ENCODE peak calls at places on chromosomes 5 and 9, in seven cellular contexts. One of them, this sample, is unnamed.

GRCh38 chr5:146060221-146060585 is 45.2 kb downstream of the PLAC8L1 start:
- DNase-seq in activated CD8-positive, alpha-beta memory T cell treated with anti-CD3 and anti-CD28 coated beads, Interleukin-2, amount 50 U/mL, for 48 hours: no peak
- DNase-seq in 8988T: no peak
- DNase-seq in NCI-H1694 treated with DMSO at 0.1 percent for 48 hours: no peak
- DNase-seq in B cell: no peak
- DNase-seq in hippocampal formation: no peak
- DNase-seq in brain microvascular endothelial cell: no peak
- DNase-seq in this sample: no peak

GRCh38 chr9:91144782-91145181 is 216.9 kb downstream of the AUH start:
- DNase-seq in activated CD8-positive, alpha-beta memory T cell treated with anti-CD3 and anti-CD28 coated beads, Interleukin-2, amount 50 U/mL, for 48 hours: no peak
- DNase-seq in 8988T: no peak
- DNase-seq in NCI-H1694 treated with DMSO at 0.1 percent for 48 hours: no peak
- DNase-seq in B cell: no peak
- DNase-seq in hippocampal formation: no peak
- DNase-seq in brain microvascular endothelial cell: no peak
- DNase-seq in this sample: no peak

GRCh38 chr5:53091304-53091703 is 18.3 kb downstream of the MOCS2 start:
- DNase-seq in activated CD8-positive, alpha-beta memory T cell treated with anti-CD3 and anti-CD28 coated beads, Interleukin-2, amount 50 U/mL, for 48 hours: no peak
- DNase-seq in 8988T: peak
- DNase-seq in NCI-H1694 treated with DMSO at 0.1 percent for 48 hours: no peak
- DNase-seq in B cell: no peak
- DNase-seq in hippocampal formation: no peak
- DNase-seq in brain microvascular endothelial cell: peak
- DNase-seq in this sample: no peak

GRCh38 chr9:136367296-136368145 is 4.0 kb upstream of the DNLZ start:
- DNase-seq in activated CD8-positive, alpha-beta memory T cell treated with anti-CD3 and anti-CD28 coated beads, Interleukin-2, amount 50 U/mL, for 48 hours: no peak
- DNase-seq in 8988T: no peak
- DNase-seq in NCI-H1694 treated with DMSO at 0.1 percent for 48 hours: no peak
- DNase-seq in B cell: no peak
- DNase-seq in hippocampal formation: no peak
- DNase-seq in brain microvascular endothelial cell: no peak
- DNase-seq in this sample: no peak

GRCh38 chr5:101009758-101010519 is 106.9 kb upstream of the ST8SIA4 start:
- DNase-seq in activated CD8-positive, alpha-beta memory T cell treated with anti-CD3 and anti-CD28 coated beads, Interleukin-2, amount 50 U/mL, for 48 hours: no peak
- DNase-seq in 8988T: no peak
- DNase-seq in NCI-H1694 treated with DMSO at 0.1 percent for 48 hours: no peak
- DNase-seq in B cell: no peak
- DNase-seq in hippocampal formation: no peak
- DNase-seq in brain microvascular endothelial cell: no peak
- DNase-seq in this sample: no peak

GRCh38 chr5:82156876-82157275 is 121.3 kb downstream of the RPS23 start:
- DNase-seq in activated CD8-positive, alpha-beta memory T cell treated with anti-CD3 and anti-CD28 coated beads, Interleukin-2, amount 50 U/mL, for 48 hours: no peak
- DNase-seq in 8988T: no peak
- DNase-seq in NCI-H1694 treated with DMSO at 0.1 percent for 48 hours: no peak
- DNase-seq in B cell: no peak
- DNase-seq in hippocampal formation: no peak
- DNase-seq in brain microvascular endothelial cell: no peak
- DNase-seq in this sample: no peak

GRCh38 chr5:78341445-78341844 is 19.0 kb upstream of the SCAMP1 start:
- DNase-seq in activated CD8-positive, alpha-beta memory T cell treated with anti-CD3 and anti-CD28 coated beads, Interleukin-2, amount 50 U/mL, for 48 hours: no peak
- DNase-seq in 8988T: no peak
- DNase-seq in NCI-H1694 treated with DMSO at 0.1 percent for 48 hours: no peak
- DNase-seq in B cell: no peak
- DNase-seq in hippocampal formation: no peak
- DNase-seq in brain microvascular endothelial cell: no peak
- DNase-seq in this sample: no peak

GRCh38 chr9:93267681-93268505 is 84.0 kb downstream of the WNK2 start:
- DNase-seq in activated CD8-positive, alpha-beta memory T cell treated with anti-CD3 and anti-CD28 coated beads, Interleukin-2, amount 50 U/mL, for 48 hours: no peak
- DNase-seq in 8988T: no peak
- DNase-seq in NCI-H1694 treated with DMSO at 0.1 percent for 48 hours: no peak
- DNase-seq in B cell: peak
- DNase-seq in hippocampal formation: no peak
- DNase-seq in brain microvascular endothelial cell: no peak
- DNase-seq in this sample: no peak

GRCh38 chr9:109914280-109915027 is 134.5 kb downstream of the PALM2AKAP2 start:
- DNase-seq in activated CD8-positive, alpha-beta memory T cell treated with anti-CD3 and anti-CD28 coated beads, Interleukin-2, amount 50 U/mL, for 48 hours: no peak
- DNase-seq in 8988T: no peak
- DNase-seq in NCI-H1694 treated with DMSO at 0.1 percent for 48 hours: no peak
- DNase-seq in B cell: no peak
- DNase-seq in hippocampal formation: no peak
- DNase-seq in brain microvascular endothelial cell: peak
- DNase-seq in this sample: no peak

GRCh38 chr9:107733530-107733907 is 243.9 kb upstream of the KLF4 start:
- DNase-seq in activated CD8-positive, alpha-beta memory T cell treated with anti-CD3 and anti-CD28 coated beads, Interleukin-2, amount 50 U/mL, for 48 hours: no peak
- DNase-seq in 8988T: no peak
- DNase-seq in NCI-H1694 treated with DMSO at 0.1 percent for 48 hours: no peak
- DNase-seq in B cell: no peak
- DNase-seq in hippocampal formation: no peak
- DNase-seq in brain microvascular endothelial cell: no peak
- DNase-seq in this sample: no peak

GRCh38 chr5:127358274-127358673 is 67.7 kb downstream of the MEGF10 start:
- DNase-seq in activated CD8-positive, alpha-beta memory T cell treated with anti-CD3 and anti-CD28 coated beads, Interleukin-2, amount 50 U/mL, for 48 hours: no peak
- DNase-seq in 8988T: no peak
- DNase-seq in NCI-H1694 treated with DMSO at 0.1 percent for 48 hours: no peak
- DNase-seq in B cell: no peak
- DNase-seq in hippocampal formation: no peak
- DNase-seq in brain microvascular endothelial cell: peak
- DNase-seq in this sample: peak

GRCh38 chr5:96855041-96855872 is 21.0 kb upstream of the ERAP2 start:
- DNase-seq in activated CD8-positive, alpha-beta memory T cell treated with anti-CD3 and anti-CD28 coated beads, Interleukin-2, amount 50 U/mL, for 48 hours: no peak
- DNase-seq in 8988T: no peak
- DNase-seq in NCI-H1694 treated with DMSO at 0.1 percent for 48 hours: no peak
- DNase-seq in B cell: no peak
- DNase-seq in hippocampal formation: no peak
- DNase-seq in brain microvascular endothelial cell: no peak
- DNase-seq in this sample: peak

GRCh38 chr5:82537646-82538306 is 259.6 kb upstream of the RPS23 start:
- DNase-seq in activated CD8-positive, alpha-beta memory T cell treated with anti-CD3 and anti-CD28 coated beads, Interleukin-2, amount 50 U/mL, for 48 hours: no peak
- DNase-seq in 8988T: no peak
- DNase-seq in NCI-H1694 treated with DMSO at 0.1 percent for 48 hours: peak
- DNase-seq in B cell: no peak
- DNase-seq in hippocampal formation: no peak
- DNase-seq in brain microvascular endothelial cell: no peak
- DNase-seq in this sample: no peak

GRCh38 chr9:133492061-133493021 is 13.4 kb upstream of the SLC2A6 start:
- DNase-seq in activated CD8-positive, alpha-beta memory T cell treated with anti-CD3 and anti-CD28 coated beads, Interleukin-2, amount 50 U/mL, for 48 hours: no peak
- DNase-seq in 8988T: no peak
- DNase-seq in NCI-H1694 treated with DMSO at 0.1 percent for 48 hours: peak
- DNase-seq in B cell: no peak
- DNase-seq in hippocampal formation: no peak
- DNase-seq in brain microvascular endothelial cell: no peak
- DNase-seq in this sample: peak

GRCh38 chr9:122051401-122052346 is 41.4 kb downstream of the TTLL11 start:
- DNase-seq in activated CD8-positive, alpha-beta memory T cell treated with anti-CD3 and anti-CD28 coated beads, Interleukin-2, amount 50 U/mL, for 48 hours: peak
- DNase-seq in 8988T: no peak
- DNase-seq in NCI-H1694 treated with DMSO at 0.1 percent for 48 hours: no peak
- DNase-seq in B cell: no peak
- DNase-seq in hippocampal formation: no peak
- DNase-seq in brain microvascular endothelial cell: peak
- DNase-seq in this sample: peak

GRCh38 chr9:92964981-92965758 is 17.8 kb downstream of the FGD3 start:
- DNase-seq in activated CD8-positive, alpha-beta memory T cell treated with anti-CD3 and anti-CD28 coated beads, Interleukin-2, amount 50 U/mL, for 48 hours: no peak
- DNase-seq in 8988T: no peak
- DNase-seq in NCI-H1694 treated with DMSO at 0.1 percent for 48 hours: no peak
- DNase-seq in B cell: no peak
- DNase-seq in hippocampal formation: no peak
- DNase-seq in brain microvascular endothelial cell: no peak
- DNase-seq in this sample: no peak

GRCh38 chr5:10737880-10738279 is 23.2 kb downstream of the DAP start:
- DNase-seq in activated CD8-positive, alpha-beta memory T cell treated with anti-CD3 and anti-CD28 coated beads, Interleukin-2, amount 50 U/mL, for 48 hours: no peak
- DNase-seq in 8988T: no peak
- DNase-seq in NCI-H1694 treated with DMSO at 0.1 percent for 48 hours: no peak
- DNase-seq in B cell: no peak
- DNase-seq in hippocampal formation: no peak
- DNase-seq in brain microvascular endothelial cell: no peak
- DNase-seq in this sample: no peak

GRCh38 chr9:13331320-13331719 is 51.8 kb upstream of the MPDZ start:
- DNase-seq in activated CD8-positive, alpha-beta memory T cell treated with anti-CD3 and anti-CD28 coated beads, Interleukin-2, amount 50 U/mL, for 48 hours: no peak
- DNase-seq in 8988T: no peak
- DNase-seq in NCI-H1694 treated with DMSO at 0.1 percent for 48 hours: no peak
- DNase-seq in B cell: no peak
- DNase-seq in hippocampal formation: no peak
- DNase-seq in brain microvascular endothelial cell: no peak
- DNase-seq in this sample: no peak

GRCh38 chr5:94969174-94969573 is 315.7 kb downstream of the MCTP1 start:
- DNase-seq in activated CD8-positive, alpha-beta memory T cell treated with anti-CD3 and anti-CD28 coated beads, Interleukin-2, amount 50 U/mL, for 48 hours: no peak
- DNase-seq in 8988T: no peak
- DNase-seq in NCI-H1694 treated with DMSO at 0.1 percent for 48 hours: peak
- DNase-seq in B cell: no peak
- DNase-seq in hippocampal formation: peak
- DNase-seq in brain microvascular endothelial cell: peak
- DNase-seq in this sample: no peak

GRCh38 chr5:7926296-7926695 is 57.3 kb downstream of the MTRR start:
- DNase-seq in activated CD8-positive, alpha-beta memory T cell treated with anti-CD3 and anti-CD28 coated beads, Interleukin-2, amount 50 U/mL, for 48 hours: no peak
- DNase-seq in 8988T: no peak
- DNase-seq in NCI-H1694 treated with DMSO at 0.1 percent for 48 hours: no peak
- DNase-seq in B cell: no peak
- DNase-seq in hippocampal formation: no peak
- DNase-seq in brain microvascular endothelial cell: peak
- DNase-seq in this sample: peak